ENCODE peak calls at places on chromosomes 11 and 22, in seven cellular contexts. M, L, F, D, R, T and A are unnamed samples.
A peak's percentile ranks its signal among the peaks of the same experiment; 100 is the strongest.

GRCh38 chr22:43883012-43883661 is 8.7 kb downstream of the PNPLA5 start:
- DNase-seq in T (no peak), R (peak; percentile 88), M (peak; percentile 75), F (peak; percentile 93), D (peak; percentile 17), L (peak; percentile 80), A (peak; percentile 71)

GRCh38 chr11:1165256-1166041 is 7.7 kb downstream of the MUC5AC start:
- DNase-seq in D (no peak), T (no peak), M (no peak), F (peak; percentile 38), R (no peak), L (no peak), A (no peak)

GRCh38 chr11:72617080-72617744 is 57.0 kb downstream of the PDE2A start:
- DNase-seq in M (no peak), T (peak; percentile 74), R (no peak), D (no peak), F (no peak), L (no peak), A (no peak)

GRCh38 chr11:44032304-44033085 is 15.3 kb upstream of the ACCSL start:
- DNase-seq in T (peak; percentile 34), D (no peak), M (no peak), F (no peak), L (no peak), R (no peak), A (no peak)

GRCh38 chr11:5204787-5205186 is 4.3 kb upstream of the OR51V1 start:
- DNase-seq in L (no peak), M (peak; percentile 16), F (no peak), D (no peak), R (no peak), T (no peak), A (peak; percentile 40)

GRCh38 chr11:69367211-69367964 is 73.4 kb downstream of the MYEOV start:
- DNase-seq in R (peak; percentile 15), T (peak; percentile 20), D (no peak), L (no peak), M (peak; percentile 1), F (peak; percentile 13), A (no peak)

GRCh38 chr11:6541356-6541755 is 44.3 kb downstream of the DNHD1 start:
- DNase-seq in D (no peak), F (no peak), T (no peak), M (no peak), R (no peak), L (no peak), A (no peak)

GRCh38 chr11:285894-286220 is 3.1 kb upstream of the PGGHG start:
- DNase-seq in F (no peak), M (no peak), T (peak; percentile 41), R (no peak), D (no peak), L (no peak), A (no peak)

GRCh38 chr11:120632579-120632978 is 121.0 kb downstream of the GRIK4 start:
- DNase-seq in M (no peak), D (no peak), F (no peak), T (no peak), L (no peak), R (no peak), A (no peak)

GRCh38 chr22:37776639-37777005 is 31.1 kb upstream of the GCAT start:
- DNase-seq in D (no peak), M (no peak), T (no peak), F (no peak), R (no peak), L (no peak), A (no peak)

GRCh38 chr22:49959782-49960158 is 802 bp upstream of the PIM3 start:
- DNase-seq in R (peak; percentile 72), D (no peak), M (no peak), L (no peak), T (no peak), F (no peak), A (no peak)

GRCh38 chr11:19506803-19507466 is 205.7 kb upstream of the NAV2 start:
- DNase-seq in T (no peak), M (no peak), F (no peak), L (no peak), R (no peak), D (no peak), A (no peak)

GRCh38 chr11:69010361-69010891 is 2.6 kb downstream of the MRGPRF start:
- DNase-seq in T (no peak), L (no peak), D (no peak), M (no peak), F (no peak), R (no peak), A (no peak)

GRCh38 chr11:17978553-17979287 is 34.1 kb downstream of the SERGEF start:
- DNase-seq in R (peak; percentile 75), F (peak; percentile 89), L (peak; percentile 66), D (no peak), M (peak; percentile 69), T (no peak), A (no peak)

GRCh38 chr11:27459191-27459590 is 13.4 kb downstream of the LGR4 start:
- DNase-seq in M (no peak), R (no peak), D (no peak), L (peak; percentile 22), F (no peak), T (no peak), A (no peak)

GRCh38 chr11:69557266-69557665 is 75.8 kb downstream of the LINC01488 start:
- DNase-seq in L (no peak), M (no peak), F (no peak), D (no peak), T (no peak), R (no peak), A (no peak)

GRCh38 chr11:65590240-65590738 is 5.3 kb downstream of the KCNK7 start:
- DNase-seq in F (no peak), T (no peak), R (no peak), L (no peak), D (no peak), M (no peak), A (no peak)

GRCh38 chr11:120471131-120471530 is 40.4 kb upstream of the GRIK4 start:
- DNase-seq in M (no peak), L (no peak), F (no peak), R (no peak), T (no peak), D (no peak), A (no peak)

GRCh38 chr22:31497148-31497938 is 1.0 kb downstream of the SFI1 start:
- DNase-seq in T (no peak), M (no peak), R (no peak), L (no peak), D (no peak), F (no peak), A (no peak)

GRCh38 chr11:95764267-95764898 is 25.2 kb downstream of the FAM76B start:
- DNase-seq in T (no peak), M (no peak), R (no peak), F (no peak), D (no peak), L (no peak), A (no peak)

GRCh38 chr11:12101318-12101717 is 9.1 kb upstream of the MICAL2 start:
- DNase-seq in D (no peak), L (no peak), T (no peak), M (no peak), F (no peak), R (no peak), A (no peak)

GRCh38 chr11:104443387-104443786 is 279.4 kb upstream of the PDGFD start:
- DNase-seq in F (no peak), R (no peak), T (no peak), M (no peak), L (no peak), D (no peak), A (no peak)

GRCh38 chr22:24155597-24156145 is 25.6 kb upstream of the SUSD2 start:
- DNase-seq in T (peak; percentile 88), R (peak; percentile 55), F (peak; percentile 83), M (peak; percentile 58), L (peak; percentile 65), D (no peak), A (no peak)

GRCh38 chr11:132994038-132994502 is 538.2 kb downstream of the OPCML start:
- DNase-seq in F (no peak), D (no peak), L (no peak), R (no peak), T (no peak), M (no peak), A (no peak)

GRCh38 chr11:36104660-36104992 is 160.8 kb downstream of the LDLRAD3 start:
- DNase-seq in L (no peak), F (no peak), M (no peak), T (no peak), R (no peak), D (no peak), A (no peak)

GRCh38 chr11:61963016-61963281 is 4.5 kb downstream of the FTH1 start:
- DNase-seq in F (no peak), L (no peak), R (no peak), T (no peak), D (no peak), M (no peak), A (no peak)

GRCh38 chr22:24486501-24486921 is 8.6 kb upstream of the UPB1 start:
- DNase-seq in D (no peak), L (no peak), T (no peak), M (no peak), F (no peak), R (no peak), A (no peak)

GRCh38 chr11:118715837-118716260 is 36.4 kb upstream of the TREH start:
- DNase-seq in F (peak; percentile 94), D (no peak), M (no peak), R (peak; percentile 88), T (no peak), L (peak; percentile 32), A (peak; percentile 80)

GRCh38 chr11:1153951-1154487 is 3.7 kb upstream of the MUC5AC start:
- DNase-seq in T (peak; percentile 44), M (peak; percentile 3), L (no peak), D (no peak), F (peak; percentile 55), R (peak; percentile 26), A (no peak)

GRCh38 chr11:33500865-33501479 is 199.7 kb downstream of the C11orf91 start:
- DNase-seq in L (peak; percentile 64), T (no peak), M (peak; percentile 49), D (no peak), R (no peak), F (peak; percentile 78), A (no peak)

GRCh38 chr11:113314389-113315301 is at the start of gene TTC12:
- DNase-seq in T (peak; percentile 96), F (peak; percentile 99), D (peak; percentile 88), M (peak; percentile 97), L (no peak), R (peak; percentile 96), A (peak; percentile 40)

GRCh38 chr11:22472306-22472705 is 134.1 kb downstream of the SLC17A6 start:
- DNase-seq in T (no peak), D (no peak), F (peak; percentile 67), M (peak; percentile 8), L (no peak), R (peak; percentile 32), A (no peak)

GRCh38 chr11:1693327-1694063 is 3.5 kb upstream of the KRTAP5-6 start:
- DNase-seq in M (peak; percentile 96), T (peak; percentile 81), F (peak; percentile 95), D (peak; percentile 59), R (peak; percentile 86), L (peak; percentile 93), A (peak; percentile 9)

GRCh38 chr11:44899959-44900358 is 50.7 kb downstream of the TP53I11 start:
- DNase-seq in D (no peak), T (no peak), F (peak; percentile 90), M (peak; percentile 42), R (peak; percentile 83), L (peak; percentile 67), A (peak; percentile 78)